ENCODE peak calls at places on chromosome 10, in five cellular contexts. One of them, this sample, is unnamed.

GRCh38 chr10:117996709-117997108 is 50.0 kb downstream of the RAB11FIP2 start:
- DNase-seq in OCI-LY7: no peak
- DNase-seq in lower lobe of right lung: no peak
- DNase-seq in heart right ventricle: no peak
- DNase-seq in CD8-positive, alpha-beta T cell: no peak
- DNase-seq in this sample: no peak

GRCh38 chr10:117994771-117995170 is 52.0 kb downstream of the RAB11FIP2 start:
- DNase-seq in heart right ventricle: no peak
- DNase-seq in CD8-positive, alpha-beta T cell: no peak
- DNase-seq in lower lobe of right lung: no peak
- DNase-seq in OCI-LY7: no peak
- DNase-seq in this sample: no peak

GRCh38 chr10:100727808-100728207 is 17.6 kb upstream of the PAX2 start:
- DNase-seq in OCI-LY7: no peak
- DNase-seq in heart right ventricle: no peak
- DNase-seq in lower lobe of right lung: no peak
- DNase-seq in CD8-positive, alpha-beta T cell: no peak
- DNase-seq in this sample: no peak

GRCh38 chr10:86857097-86857825 is 100.2 kb downstream of the MMRN2 start:
- DNase-seq in lower lobe of right lung: no peak
- DNase-seq in CD8-positive, alpha-beta T cell: no peak
- DNase-seq in OCI-LY7: no peak
- DNase-seq in heart right ventricle: no peak
- DNase-seq in this sample: no peak

GRCh38 chr10:15180736-15181135 is 12.2 kb upstream of the NMT2 start:
- DNase-seq in CD8-positive, alpha-beta T cell: no peak
- DNase-seq in OCI-LY7: no peak
- DNase-seq in heart right ventricle: no peak
- DNase-seq in lower lobe of right lung: no peak
- DNase-seq in this sample: no peak

GRCh38 chr10:3014968-3015367 is 52.4 kb upstream of the PFKP start:
- DNase-seq in CD8-positive, alpha-beta T cell: no peak
- DNase-seq in lower lobe of right lung: no peak
- DNase-seq in OCI-LY7: no peak
- DNase-seq in heart right ventricle: no peak
- DNase-seq in this sample: no peak

GRCh38 chr10:72309290-72310240 is 35.8 kb downstream of the DDIT4 start:
- DNase-seq in heart right ventricle: peak; percentile 62
- DNase-seq in OCI-LY7: no peak
- DNase-seq in CD8-positive, alpha-beta T cell: no peak
- DNase-seq in lower lobe of right lung: no peak
- DNase-seq in this sample: no peak

GRCh38 chr10:88008866-88009470 is 145.5 kb downstream of the PTEN start:
- DNase-seq in lower lobe of right lung: no peak
- DNase-seq in heart right ventricle: no peak
- DNase-seq in CD8-positive, alpha-beta T cell: no peak
- DNase-seq in OCI-LY7: no peak
- DNase-seq in this sample: no peak

GRCh38 chr10:42960491-42961155 is 116.2 kb upstream of the RET start:
- DNase-seq in lower lobe of right lung: peak; percentile 39
- DNase-seq in OCI-LY7: no peak
- DNase-seq in CD8-positive, alpha-beta T cell: no peak
- DNase-seq in heart right ventricle: no peak
- DNase-seq in this sample: no peak

GRCh38 chr10:100984670-100985177 is 2.6 kb downstream of the MRPL43 start:
- DNase-seq in lower lobe of right lung: peak; percentile 24
- DNase-seq in heart right ventricle: no peak
- DNase-seq in OCI-LY7: no peak
- DNase-seq in CD8-positive, alpha-beta T cell: no peak
- DNase-seq in this sample: no peak

GRCh38 chr10:77497748-77498147 is 139.9 kb downstream of the KCNMA1 start:
- DNase-seq in lower lobe of right lung: no peak
- DNase-seq in CD8-positive, alpha-beta T cell: no peak
- DNase-seq in OCI-LY7: no peak
- DNase-seq in heart right ventricle: no peak
- DNase-seq in this sample: no peak

GRCh38 chr10:14879055-14879800 is 562 bp downstream of the SUV39H2 start:
- DNase-seq in CD8-positive, alpha-beta T cell: no peak
- DNase-seq in lower lobe of right lung: peak; percentile 52
- DNase-seq in OCI-LY7: peak; percentile 60
- DNase-seq in heart right ventricle: no peak
- DNase-seq in this sample: peak; percentile 9

GRCh38 chr10:62860946-62861345 is 44.8 kb upstream of the EGR2 start:
- DNase-seq in lower lobe of right lung: no peak
- DNase-seq in heart right ventricle: no peak
- DNase-seq in CD8-positive, alpha-beta T cell: no peak
- DNase-seq in OCI-LY7: peak; percentile 29
- DNase-seq in this sample: no peak

GRCh38 chr10:108801775-108802516 is 1121.4 kb downstream of the XPNPEP1 start:
- DNase-seq in heart right ventricle: no peak
- DNase-seq in OCI-LY7: no peak
- DNase-seq in CD8-positive, alpha-beta T cell: no peak
- DNase-seq in lower lobe of right lung: no peak
- DNase-seq in this sample: no peak

GRCh38 chr10:109852004-109852717 is 71.2 kb downstream of the XPNPEP1 start:
- DNase-seq in OCI-LY7: peak; percentile 70
- DNase-seq in CD8-positive, alpha-beta T cell: peak; percentile 55
- DNase-seq in heart right ventricle: peak; percentile 69
- DNase-seq in lower lobe of right lung: peak; percentile 76
- DNase-seq in this sample: peak; percentile 52

GRCh38 chr10:117313641-117314040 is 61.6 kb downstream of the PDZD8 start:
- DNase-seq in lower lobe of right lung: no peak
- DNase-seq in CD8-positive, alpha-beta T cell: no peak
- DNase-seq in OCI-LY7: no peak
- DNase-seq in heart right ventricle: no peak
- DNase-seq in this sample: no peak

GRCh38 chr10:34449836-34450235 is 365.3 kb downstream of the PARD3 start:
- DNase-seq in OCI-LY7: no peak
- DNase-seq in CD8-positive, alpha-beta T cell: no peak
- DNase-seq in lower lobe of right lung: no peak
- DNase-seq in heart right ventricle: no peak
- DNase-seq in this sample: no peak

GRCh38 chr10:43197834-43198681 is 59.8 kb downstream of the CSGALNACT2 start:
- DNase-seq in lower lobe of right lung: peak; percentile 47
- DNase-seq in heart right ventricle: no peak
- DNase-seq in OCI-LY7: peak; percentile 47
- DNase-seq in CD8-positive, alpha-beta T cell: no peak
- DNase-seq in this sample: no peak

GRCh38 chr10:30002438-30003266 is 56.7 kb downstream of the JCAD start:
- DNase-seq in lower lobe of right lung: peak; percentile 77
- DNase-seq in heart right ventricle: peak; percentile 68
- DNase-seq in CD8-positive, alpha-beta T cell: peak; percentile 44
- DNase-seq in OCI-LY7: peak; percentile 51
- DNase-seq in this sample: peak; percentile 52

GRCh38 chr10:86224354-86225097 is 142.1 kb downstream of the GRID1 start:
- DNase-seq in OCI-LY7: no peak
- DNase-seq in heart right ventricle: no peak
- DNase-seq in CD8-positive, alpha-beta T cell: no peak
- DNase-seq in lower lobe of right lung: peak; percentile 15
- DNase-seq in this sample: no peak

GRCh38 chr10:13711281-13711680 is 124.5 kb downstream of the PRPF18 start:
- DNase-seq in lower lobe of right lung: no peak
- DNase-seq in CD8-positive, alpha-beta T cell: no peak
- DNase-seq in OCI-LY7: no peak
- DNase-seq in heart right ventricle: no peak
- DNase-seq in this sample: no peak

GRCh38 chr10:28761084-28761875 is 84.0 kb downstream of the BAMBI start:
- DNase-seq in OCI-LY7: no peak
- DNase-seq in CD8-positive, alpha-beta T cell: no peak
- DNase-seq in lower lobe of right lung: no peak
- DNase-seq in heart right ventricle: no peak
- DNase-seq in this sample: no peak

DNA sequence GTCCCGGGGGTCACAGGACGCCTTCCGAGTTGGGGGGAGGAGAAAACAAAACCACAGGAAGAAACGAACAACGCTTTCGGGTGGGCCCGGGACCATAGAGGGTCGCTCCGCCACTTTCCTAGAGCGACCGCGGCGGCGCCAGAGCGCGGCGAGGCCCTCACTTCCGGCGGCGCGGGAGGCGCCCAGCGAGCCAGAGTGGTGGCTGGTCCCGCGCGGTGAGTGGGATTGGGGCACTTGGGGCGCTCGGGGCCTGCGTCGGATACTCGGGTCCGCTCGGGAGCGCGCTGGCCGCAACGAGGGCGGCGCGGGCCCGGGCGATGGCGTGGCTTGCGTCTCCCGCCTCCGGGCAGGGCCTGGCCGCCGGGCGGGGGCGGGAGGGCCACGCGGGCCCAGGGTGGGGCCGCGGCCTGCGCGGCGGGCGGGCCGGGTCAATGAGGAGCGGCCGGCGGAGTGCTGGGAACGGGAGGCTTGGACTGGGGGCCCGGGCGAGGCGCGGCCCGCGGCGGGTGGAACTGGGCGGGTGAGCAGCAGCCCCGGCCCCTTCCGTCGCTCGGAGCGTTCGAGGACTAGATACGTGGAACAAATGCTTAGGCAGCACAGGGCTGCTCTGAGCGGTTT is at the start of gene ZNF22:
- DNase-seq in CD8-positive, alpha-beta T cell: peak; percentile 70
- DNase-seq in heart right ventricle: peak; percentile 80
- DNase-seq in lower lobe of right lung: peak; percentile 81
- DNase-seq in OCI-LY7: peak; percentile 85
- DNase-seq in this sample: peak; percentile 63
- TF ChIP-seq CTCF in CD8-positive, alpha-beta T cell: no peak
- TF ChIP-seq CTCF in heart right ventricle: peak; percentile 37
- TF ChIP-seq CTCF in lower lobe of right lung: peak; percentile 37
- TF ChIP-seq CTCF in OCI-LY7: no peak
- TF ChIP-seq CTCF in this sample: peak; percentile 13

GRCh38 chr10:6259153-6259552 is 56.4 kb downstream of the PFKFB3 start:
- DNase-seq in lower lobe of right lung: no peak
- DNase-seq in OCI-LY7: no peak
- DNase-seq in heart right ventricle: no peak
- DNase-seq in CD8-positive, alpha-beta T cell: no peak
- DNase-seq in this sample: no peak
- H3K27ac ChIP-seq in lower lobe of right lung: no peak overlapping the region
- H3K27ac ChIP-seq in OCI-LY7: no peak overlapping the region
- H3K27ac ChIP-seq in heart right ventricle: no peak overlapping the region
- H3K27ac ChIP-seq in CD8-positive, alpha-beta T cell: no peak overlapping the region
- H3K27ac ChIP-seq in this sample: no peak overlapping the region

GRCh38 chr10:106402455-106402854 is 762.1 kb downstream of the SORCS1 start:
- DNase-seq in CD8-positive, alpha-beta T cell: no peak
- DNase-seq in OCI-LY7: no peak
- DNase-seq in lower lobe of right lung: no peak
- DNase-seq in heart right ventricle: no peak
- DNase-seq in this sample: no peak

GRCh38 chr10:106401967-106402366 is 762.5 kb downstream of the SORCS1 start:
- DNase-seq in heart right ventricle: no peak
- DNase-seq in CD8-positive, alpha-beta T cell: no peak
- DNase-seq in OCI-LY7: no peak
- DNase-seq in lower lobe of right lung: no peak
- DNase-seq in this sample: no peak

GRCh38 chr10:106396192-106396591 is 768.3 kb downstream of the SORCS1 start:
- DNase-seq in OCI-LY7: no peak
- DNase-seq in lower lobe of right lung: no peak
- DNase-seq in CD8-positive, alpha-beta T cell: no peak
- DNase-seq in heart right ventricle: no peak
- DNase-seq in this sample: no peak

GRCh38 chr10:106399112-106399511 is 765.4 kb downstream of the SORCS1 start:
- DNase-seq in CD8-positive, alpha-beta T cell: no peak
- DNase-seq in heart right ventricle: no peak
- DNase-seq in lower lobe of right lung: no peak
- DNase-seq in OCI-LY7: no peak
- DNase-seq in this sample: no peak

GRCh38 chr10:106401161-106401560 is 763.3 kb downstream of the SORCS1 start:
- DNase-seq in OCI-LY7: no peak
- DNase-seq in heart right ventricle: no peak
- DNase-seq in lower lobe of right lung: no peak
- DNase-seq in CD8-positive, alpha-beta T cell: no peak
- DNase-seq in this sample: no peak
- TF ChIP-seq CTCF in OCI-LY7: peak; percentile 48
- TF ChIP-seq CTCF in heart right ventricle: peak; percentile 19
- TF ChIP-seq CTCF in lower lobe of right lung: no peak
- TF ChIP-seq CTCF in CD8-positive, alpha-beta T cell: no peak
- TF ChIP-seq CTCF in this sample: no peak

DNA sequence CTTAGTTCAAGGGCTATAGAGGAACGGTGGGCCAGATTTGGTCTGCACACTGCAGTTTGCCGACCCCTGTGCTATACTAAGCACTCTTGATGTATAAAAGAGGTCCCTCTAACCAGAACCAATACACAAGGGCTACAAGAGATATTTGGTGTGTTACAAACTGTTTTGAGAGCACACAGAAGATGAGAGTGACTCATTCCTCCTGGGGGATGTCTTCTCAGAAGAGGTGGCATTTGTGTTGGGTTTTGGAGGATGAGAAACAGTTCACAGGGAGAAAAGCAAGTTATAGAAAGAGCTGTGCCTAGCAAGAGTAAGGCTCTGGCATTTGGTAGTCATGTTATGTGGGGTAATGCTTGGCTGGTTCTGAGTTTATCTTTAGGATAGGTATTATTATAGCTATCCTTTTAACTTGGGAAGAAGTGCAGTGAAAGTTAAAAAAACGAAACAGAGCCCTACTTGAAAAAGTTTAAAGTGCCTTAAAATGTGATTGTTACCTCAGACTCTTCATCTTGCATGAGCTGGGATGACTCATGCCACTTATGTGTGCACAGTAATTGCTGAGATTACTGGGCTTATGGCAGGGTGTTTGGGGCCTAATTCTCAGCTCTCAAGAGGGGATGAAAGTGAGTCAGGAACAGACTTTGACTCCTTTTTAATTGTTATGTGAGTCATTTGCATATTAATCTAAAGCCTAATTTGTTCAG is 160.3 kb downstream of the KIF20B start:
- DNase-seq in lower lobe of right lung: no peak
- DNase-seq in CD8-positive, alpha-beta T cell: no peak
- DNase-seq in OCI-LY7: no peak
- DNase-seq in heart right ventricle: no peak
- DNase-seq in this sample: no peak
- H3K27ac ChIP-seq in lower lobe of right lung: no peak overlapping the region
- H3K27ac ChIP-seq in CD8-positive, alpha-beta T cell: no peak overlapping the region
- H3K27ac ChIP-seq in OCI-LY7: no peak overlapping the region
- H3K27ac ChIP-seq in heart right ventricle: no peak overlapping the region
- H3K27ac ChIP-seq in this sample: no peak overlapping the region

GRCh38 chr10:102649770-102650654 is 5.7 kb downstream of the TRIM8 start:
- DNase-seq in CD8-positive, alpha-beta T cell: no peak
- DNase-seq in OCI-LY7: peak; percentile 53
- DNase-seq in heart right ventricle: no peak
- DNase-seq in lower lobe of right lung: no peak
- DNase-seq in this sample: no peak
- TF ChIP-seq CTCF in CD8-positive, alpha-beta T cell: no peak
- TF ChIP-seq CTCF in OCI-LY7: no peak
- TF ChIP-seq CTCF in heart right ventricle: no peak
- TF ChIP-seq CTCF in lower lobe of right lung: no peak
- TF ChIP-seq CTCF in this sample: no peak

GRCh38 chr10:663844-664243 is 25.6 kb downstream of the DIP2C start:
- DNase-seq in OCI-LY7: no peak
- DNase-seq in heart right ventricle: no peak
- DNase-seq in lower lobe of right lung: no peak
- DNase-seq in CD8-positive, alpha-beta T cell: no peak
- DNase-seq in this sample: no peak
- H3K27ac ChIP-seq in OCI-LY7: no peak overlapping the region
- H3K27ac ChIP-seq in heart right ventricle: no peak overlapping the region
- H3K27ac ChIP-seq in lower lobe of right lung: no peak overlapping the region
- H3K27ac ChIP-seq in CD8-positive, alpha-beta T cell: no peak overlapping the region
- H3K27ac ChIP-seq in this sample: no peak overlapping the region